ENCODE peak calls at places on chromosomes 4 and X, in seven cellular contexts. One of them, this sample, is unnamed. For H3K36me3, the result is how much of the 10 kb centered on the place peaks cover.

GRCh38 chrX:6184900-6185515 is 43.7 kb downstream of the NLGN4X start:
- DNase-seq in upper lobe of right lung: no peak
- DNase-seq in thoracic aorta: no peak
- DNase-seq in mammary epithelial cell: peak
- DNase-seq in fibroblast of lung: peak
- DNase-seq in stomach: no peak
- DNase-seq in ovary: no peak
- DNase-seq in this sample: no peak

GRCh38 chr4:118994030-118994429 is 105.4 kb downstream of the SYNPO2 start:
- DNase-seq in fibroblast of lung: peak
- DNase-seq in thoracic aorta: no peak
- DNase-seq in ovary: peak
- DNase-seq in stomach: peak
- DNase-seq in mammary epithelial cell: no peak
- DNase-seq in upper lobe of right lung: no peak
- DNase-seq in this sample: no peak

GRCh38 chrX:10086683-10087082 is 70.1 kb upstream of the CLCN4 start:
- DNase-seq in stomach: no peak
- DNase-seq in upper lobe of right lung: no peak
- DNase-seq in ovary: no peak
- DNase-seq in mammary epithelial cell: no peak
- DNase-seq in thoracic aorta: no peak
- DNase-seq in fibroblast of lung: no peak
- DNase-seq in this sample: no peak

GRCh38 chr4:120348521-120348920 is 281.9 kb upstream of the MAD2L1 start:
- DNase-seq in ovary: no peak
- DNase-seq in fibroblast of lung: no peak
- DNase-seq in mammary epithelial cell: no peak
- DNase-seq in upper lobe of right lung: no peak
- DNase-seq in stomach: no peak
- DNase-seq in thoracic aorta: no peak
- DNase-seq in this sample: no peak

GRCh38 chr4:162461952-162462351 is 298.2 kb upstream of the FSTL5 start:
- DNase-seq in mammary epithelial cell: no peak
- DNase-seq in stomach: no peak
- DNase-seq in upper lobe of right lung: no peak
- DNase-seq in ovary: no peak
- DNase-seq in fibroblast of lung: peak
- DNase-seq in thoracic aorta: no peak
- DNase-seq in this sample: no peak

GRCh38 chr4:78622253-78622979 is 70.8 kb downstream of the ANXA3 start:
- DNase-seq in stomach: no peak
- DNase-seq in mammary epithelial cell: no peak
- DNase-seq in ovary: no peak
- DNase-seq in thoracic aorta: no peak
- DNase-seq in upper lobe of right lung: no peak
- DNase-seq in fibroblast of lung: peak
- DNase-seq in this sample: no peak

GRCh38 chr4:150821641-150822040 is 193.4 kb downstream of the LRBA start:
- DNase-seq in fibroblast of lung: peak
- DNase-seq in upper lobe of right lung: no peak
- DNase-seq in mammary epithelial cell: no peak
- DNase-seq in thoracic aorta: no peak
- DNase-seq in ovary: no peak
- DNase-seq in stomach: no peak
- DNase-seq in this sample: no peak

GRCh38 chr4:141462361-141462760 is 174.0 kb upstream of the IL15 start:
- DNase-seq in fibroblast of lung: no peak
- DNase-seq in mammary epithelial cell: peak
- DNase-seq in stomach: no peak
- DNase-seq in upper lobe of right lung: no peak
- DNase-seq in thoracic aorta: no peak
- DNase-seq in ovary: no peak
- DNase-seq in this sample: no peak

GRCh38 chrX:123830309-123830708 is 29.5 kb upstream of the XIAP start:
- DNase-seq in mammary epithelial cell: peak
- DNase-seq in fibroblast of lung: peak
- DNase-seq in thoracic aorta: no peak
- DNase-seq in stomach: peak
- DNase-seq in upper lobe of right lung: peak
- DNase-seq in ovary: no peak
- DNase-seq in this sample: peak

GRCh38 chrX:19981987-19982386 is 8.9 kb downstream of the BCLAF3 start:
- DNase-seq in upper lobe of right lung: no peak
- DNase-seq in ovary: no peak
- DNase-seq in fibroblast of lung: no peak
- DNase-seq in mammary epithelial cell: no peak
- DNase-seq in stomach: no peak
- DNase-seq in thoracic aorta: no peak
- DNase-seq in this sample: no peak

GRCh38 chrX:24961809-24962208 is 54.0 kb downstream of the ARX start:
- DNase-seq in upper lobe of right lung: no peak
- DNase-seq in stomach: no peak
- DNase-seq in ovary: no peak
- DNase-seq in mammary epithelial cell: no peak
- DNase-seq in fibroblast of lung: no peak
- DNase-seq in thoracic aorta: no peak
- DNase-seq in this sample: no peak

GRCh38 chrX:136251042-136251991 is at the start of gene MAP7D3:
- DNase-seq in thoracic aorta: no peak
- DNase-seq in fibroblast of lung: peak
- DNase-seq in upper lobe of right lung: peak
- DNase-seq in mammary epithelial cell: peak
- DNase-seq in ovary: peak
- DNase-seq in stomach: peak
- DNase-seq in this sample: peak

GRCh38 chrX:63855896-63856295 is 70.9 kb upstream of the ARHGEF9 start:
- DNase-seq in ovary: no peak
- DNase-seq in mammary epithelial cell: peak
- DNase-seq in fibroblast of lung: peak
- DNase-seq in stomach: no peak
- DNase-seq in upper lobe of right lung: no peak
- DNase-seq in thoracic aorta: no peak
- DNase-seq in this sample: no peak

GRCh38 chr4:118972167-118972566 is 83.5 kb downstream of the SYNPO2 start:
- DNase-seq in mammary epithelial cell: no peak
- DNase-seq in thoracic aorta: no peak
- DNase-seq in upper lobe of right lung: no peak
- DNase-seq in stomach: no peak
- DNase-seq in fibroblast of lung: no peak
- DNase-seq in ovary: no peak
- DNase-seq in this sample: no peak

GRCh38 chr4:20297246-20297645 is 45.5 kb downstream of the SLIT2 start:
- DNase-seq in thoracic aorta: no peak
- DNase-seq in stomach: no peak
- DNase-seq in ovary: no peak
- DNase-seq in fibroblast of lung: peak
- DNase-seq in upper lobe of right lung: no peak
- DNase-seq in mammary epithelial cell: no peak
- DNase-seq in this sample: no peak

GRCh38 chr4:73707269-73707875 is 33.0 kb upstream of the CXCL8 start:
- DNase-seq in mammary epithelial cell: no peak
- DNase-seq in ovary: no peak
- DNase-seq in thoracic aorta: no peak
- DNase-seq in fibroblast of lung: no peak
- DNase-seq in stomach: no peak
- DNase-seq in upper lobe of right lung: no peak
- DNase-seq in this sample: no peak

GRCh38 chrX:53211391-53211978 is 13.5 kb downstream of the KDM5C start:
- DNase-seq in mammary epithelial cell: peak
- DNase-seq in fibroblast of lung: peak
- DNase-seq in upper lobe of right lung: no peak
- DNase-seq in stomach: no peak
- DNase-seq in ovary: no peak
- DNase-seq in thoracic aorta: no peak
- DNase-seq in this sample: no peak
- H3K36me3 ChIP-seq in mammary epithelial cell: under half
- H3K36me3 ChIP-seq in fibroblast of lung: under half
- H3K36me3 ChIP-seq in upper lobe of right lung: half or more
- H3K36me3 ChIP-seq in stomach: half or more
- H3K36me3 ChIP-seq in ovary: under half
- H3K36me3 ChIP-seq in thoracic aorta: under half
- H3K36me3 ChIP-seq in this sample: under half

GRCh38 chr4:16000708-16001483 is 37.9 kb upstream of the FGFBP2 start:
- DNase-seq in mammary epithelial cell: no peak
- DNase-seq in fibroblast of lung: no peak
- DNase-seq in upper lobe of right lung: no peak
- DNase-seq in ovary: no peak
- DNase-seq in stomach: no peak
- DNase-seq in thoracic aorta: no peak
- DNase-seq in this sample: no peak

GRCh38 chr4:16007471-16008095 is 44.6 kb upstream of the FGFBP2 start:
- DNase-seq in mammary epithelial cell: no peak
- DNase-seq in upper lobe of right lung: no peak
- DNase-seq in fibroblast of lung: no peak
- DNase-seq in ovary: no peak
- DNase-seq in thoracic aorta: no peak
- DNase-seq in stomach: no peak
- DNase-seq in this sample: no peak

GRCh38 chr4:16001484-16001858 is 38.5 kb upstream of the FGFBP2 start:
- DNase-seq in upper lobe of right lung: no peak
- DNase-seq in fibroblast of lung: peak
- DNase-seq in mammary epithelial cell: peak
- DNase-seq in stomach: peak
- DNase-seq in ovary: peak
- DNase-seq in thoracic aorta: peak
- DNase-seq in this sample: peak

GRCh38 chr4:16011173-16011572 is 48.2 kb upstream of the FGFBP2 start:
- DNase-seq in thoracic aorta: no peak
- DNase-seq in stomach: no peak
- DNase-seq in upper lobe of right lung: no peak
- DNase-seq in mammary epithelial cell: no peak
- DNase-seq in ovary: no peak
- DNase-seq in fibroblast of lung: no peak
- DNase-seq in this sample: no peak

GRCh38 chr4:16005671-16006070 is 42.7 kb upstream of the FGFBP2 start:
- DNase-seq in fibroblast of lung: no peak
- DNase-seq in stomach: no peak
- DNase-seq in upper lobe of right lung: no peak
- DNase-seq in thoracic aorta: no peak
- DNase-seq in ovary: no peak
- DNase-seq in mammary epithelial cell: no peak
- DNase-seq in this sample: no peak
- H3K36me3 ChIP-seq in fibroblast of lung: under half
- H3K36me3 ChIP-seq in stomach: under half
- H3K36me3 ChIP-seq in upper lobe of right lung: under half
- H3K36me3 ChIP-seq in thoracic aorta: under half
- H3K36me3 ChIP-seq in ovary: under half
- H3K36me3 ChIP-seq in mammary epithelial cell: under half
- H3K36me3 ChIP-seq in this sample: under half

GRCh38 chr4:1952046-1952700 is 56.6 kb downstream of the NELFA start:
- DNase-seq in stomach: no peak
- DNase-seq in ovary: no peak
- DNase-seq in upper lobe of right lung: no peak
- DNase-seq in mammary epithelial cell: no peak
- DNase-seq in thoracic aorta: no peak
- DNase-seq in fibroblast of lung: no peak
- DNase-seq in this sample: no peak
- H3K36me3 ChIP-seq in stomach: half or more
- H3K36me3 ChIP-seq in ovary: under half
- H3K36me3 ChIP-seq in upper lobe of right lung: under half
- H3K36me3 ChIP-seq in mammary epithelial cell: under half
- H3K36me3 ChIP-seq in thoracic aorta: under half
- H3K36me3 ChIP-seq in fibroblast of lung: under half
- H3K36me3 ChIP-seq in this sample: under half

GRCh38 chr4:17633600-17633999 is 19.2 kb downstream of the MED28 start:
- DNase-seq in fibroblast of lung: no peak
- DNase-seq in upper lobe of right lung: no peak
- DNase-seq in thoracic aorta: no peak
- DNase-seq in mammary epithelial cell: no peak
- DNase-seq in ovary: no peak
- DNase-seq in stomach: no peak
- DNase-seq in this sample: no peak
- H3K36me3 ChIP-seq in fibroblast of lung: under half
- H3K36me3 ChIP-seq in upper lobe of right lung: half or more
- H3K36me3 ChIP-seq in thoracic aorta: under half
- H3K36me3 ChIP-seq in mammary epithelial cell: under half
- H3K36me3 ChIP-seq in ovary: under half
- H3K36me3 ChIP-seq in stomach: half or more
- H3K36me3 ChIP-seq in this sample: under half

DNA sequence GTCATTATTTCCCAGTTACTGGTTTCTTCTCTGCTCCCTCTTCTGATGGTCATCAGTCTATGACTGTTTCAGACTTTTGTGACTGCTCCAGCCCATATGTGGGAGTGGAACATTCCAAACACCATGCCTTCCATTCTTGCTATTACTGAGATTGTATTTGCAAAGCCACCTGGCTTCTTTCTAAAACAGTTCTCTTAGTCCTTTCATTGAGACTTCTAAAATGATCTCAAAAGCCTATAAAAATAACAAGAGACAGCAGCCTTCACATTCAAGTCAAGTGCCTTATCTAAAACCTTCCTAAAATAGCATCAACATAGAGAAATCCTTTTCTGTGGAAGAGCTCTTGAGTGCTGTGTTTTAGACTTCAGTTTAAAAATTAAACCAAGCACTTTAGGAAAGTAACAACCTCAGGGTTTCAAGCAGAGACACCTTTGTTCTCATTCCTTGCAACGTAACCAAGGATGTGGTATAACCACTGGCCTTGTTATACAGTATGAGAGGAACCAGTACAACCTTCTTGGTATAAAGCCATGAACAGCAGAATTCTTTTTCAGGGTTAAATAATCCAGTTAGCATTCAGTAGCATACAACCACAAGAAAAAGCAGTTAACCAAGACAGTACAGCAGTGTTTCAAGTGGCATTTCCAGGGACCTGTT is 97.1 kb downstream of the NFKB1 start:
- DNase-seq in stomach: no peak
- DNase-seq in thoracic aorta: no peak
- DNase-seq in ovary: no peak
- DNase-seq in fibroblast of lung: peak
- DNase-seq in mammary epithelial cell: no peak
- DNase-seq in upper lobe of right lung: no peak
- DNase-seq in this sample: peak
- H3K36me3 ChIP-seq in stomach: half or more
- H3K36me3 ChIP-seq in thoracic aorta: under half
- H3K36me3 ChIP-seq in ovary: under half
- H3K36me3 ChIP-seq in fibroblast of lung: under half
- H3K36me3 ChIP-seq in mammary epithelial cell: under half
- H3K36me3 ChIP-seq in upper lobe of right lung: half or more
- H3K36me3 ChIP-seq in this sample: under half

DNA sequence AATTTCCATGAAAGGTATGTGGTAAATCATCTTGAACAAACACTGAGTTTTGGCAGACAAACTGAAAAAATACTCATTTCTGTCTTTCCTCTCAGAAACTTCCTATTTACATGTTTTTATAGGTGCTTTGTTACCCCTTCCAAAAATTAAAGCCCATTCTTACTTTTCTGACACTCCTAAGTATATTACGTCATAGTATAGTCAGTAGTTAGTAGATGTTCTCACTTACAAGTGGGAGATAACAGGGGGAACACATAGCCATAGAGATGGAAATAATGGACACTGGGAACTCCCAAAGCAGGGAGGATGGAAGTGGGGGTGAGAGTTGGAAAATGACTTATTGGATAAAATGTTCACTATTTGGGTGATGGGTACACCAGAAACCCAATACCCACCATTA is 28.8 kb downstream of the TXK start:
- DNase-seq in ovary: no peak
- DNase-seq in fibroblast of lung: no peak
- DNase-seq in upper lobe of right lung: no peak
- DNase-seq in stomach: no peak
- DNase-seq in thoracic aorta: no peak
- DNase-seq in mammary epithelial cell: no peak
- DNase-seq in this sample: no peak
- H3K36me3 ChIP-seq in ovary: under half
- H3K36me3 ChIP-seq in fibroblast of lung: under half
- H3K36me3 ChIP-seq in upper lobe of right lung: under half
- H3K36me3 ChIP-seq in stomach: under half
- H3K36me3 ChIP-seq in thoracic aorta: under half
- H3K36me3 ChIP-seq in mammary epithelial cell: under half
- H3K36me3 ChIP-seq in this sample: under half

GRCh38 chr4:872241-872981 is 46.5 kb upstream of the CPLX1 start:
- DNase-seq in mammary epithelial cell: no peak
- DNase-seq in fibroblast of lung: no peak
- DNase-seq in ovary: no peak
- DNase-seq in upper lobe of right lung: no peak
- DNase-seq in thoracic aorta: no peak
- DNase-seq in stomach: no peak
- DNase-seq in this sample: no peak
- H3K36me3 ChIP-seq in mammary epithelial cell: under half
- H3K36me3 ChIP-seq in fibroblast of lung: under half
- H3K36me3 ChIP-seq in ovary: under half
- H3K36me3 ChIP-seq in upper lobe of right lung: half or more
- H3K36me3 ChIP-seq in thoracic aorta: half or more
- H3K36me3 ChIP-seq in stomach: half or more
- H3K36me3 ChIP-seq in this sample: under half